ENCODE peak calls at places on chromosomes 13 and 19, in six cellular contexts. F, Y, Q, I, Z and W are unnamed samples.

GRCh38 chr13:112814905-112815585 is 125.2 kb downstream of the ATP11A start:
- DNase-seq in F (no peak), Y (no peak), Q (peak; percentile 61), I (no peak), Z (no peak), W (no peak)

GRCh38 chr19:42244452-42245220 is 2.2 kb upstream of the GSK3A start:
- DNase-seq in F (peak; percentile 71), Y (peak; percentile 75), Q (peak; percentile 95), I (peak; percentile 90), Z (peak; percentile 93), W (peak; percentile 95)

GRCh38 chr19:12380444-12380737 is 14.9 kb upstream of the ZNF442 start:
- DNase-seq in F (no peak), Y (no peak), Q (no peak), I (no peak), Z (no peak), W (no peak)

GRCh38 chr19:34808566-34808965 is 35.6 kb upstream of the ZNF599 start:
- DNase-seq in F (peak; percentile 44), Y (no peak), Q (peak; percentile 83), I (peak; percentile 78), Z (no peak), W (no peak)

GRCh38 chr13:82933986-82934385 is 948.3 kb downstream of the SLITRK1 start:
- DNase-seq in F (no peak), Y (no peak), Q (no peak), I (no peak), Z (no peak), W (no peak)

GRCh38 chr13:20350819-20351218 is 118.7 kb upstream of the GJB6 start:
- DNase-seq in F (no peak), Y (no peak), Q (no peak), I (peak; percentile 84), Z (no peak), W (no peak)

GRCh38 chr19:1819211-1819975 is 7.3 kb upstream of the ATP8B3 start:
- DNase-seq in F (no peak), Y (no peak), Q (no peak), I (no peak), Z (no peak), W (no peak)

GRCh38 chr19:7224205-7224833 is 69.9 kb downstream of the INSR start:
- DNase-seq in F (peak; percentile 27), Y (no peak), Q (no peak), I (no peak), Z (no peak), W (peak; percentile 65)

GRCh38 chr13:105773241-105773640 is 762.2 kb downstream of the EFNB2 start:
- DNase-seq in F (no peak), Y (no peak), Q (no peak), I (no peak), Z (no peak), W (no peak)

GRCh38 chr19:46859637-46860124 is 1.1 kb upstream of the ARHGAP35 start:
- DNase-seq in F (no peak), Y (no peak), Q (peak; percentile 74), I (no peak), Z (peak; percentile 76), W (peak; percentile 77)

GRCh38 chr19:1441677-1442438 is 3.7 kb downstream of the RPS15 start:
- DNase-seq in F (no peak), Y (no peak), Q (no peak), I (no peak), Z (no peak), W (no peak)

GRCh38 chr13:80871481-80871880 is 530.6 kb upstream of the SPRY2 start:
- DNase-seq in F (no peak), Y (no peak), Q (peak; percentile 41), I (peak; percentile 41), Z (no peak), W (no peak)

GRCh38 chr19:48967346-48968178 is 2.5 kb downstream of the FTL start:
- DNase-seq in F (no peak), Y (peak; percentile 56), Q (peak; percentile 50), I (no peak), Z (no peak), W (no peak)

GRCh38 chr19:8399681-8400188 is 9.6 kb downstream of the RAB11B start:
- DNase-seq in F (no peak), Y (no peak), Q (no peak), I (no peak), Z (no peak), W (no peak)

GRCh38 chr13:110913322-110913721 is 1.5 kb downstream of the ANKRD10 start:
- DNase-seq in F (no peak), Y (no peak), Q (peak; percentile 30), I (peak; percentile 49), Z (no peak), W (peak; percentile 80)

GRCh38 chr13:45949161-45949560 is 97.6 kb upstream of the SIAH3 start:
- DNase-seq in F (no peak), Y (no peak), Q (no peak), I (no peak), Z (no peak), W (no peak)

GRCh38 chr19:32404939-32405430 is 585 bp upstream of the DPY19L3 start:
- DNase-seq in F (no peak), Y (peak; percentile 11), Q (peak; percentile 50), I (no peak), Z (peak; percentile 87), W (peak; percentile 61)

GRCh38 chr19:39407644-39408391 is 1.2 kb downstream of the ZFP36 start:
- DNase-seq in F (no peak), Y (no peak), Q (peak; percentile 33), I (peak; percentile 65), Z (peak; percentile 76), W (peak; percentile 54)

GRCh38 chr19:38417544-38418506 is 8.2 kb downstream of the RASGRP4 start:
- DNase-seq in F (no peak), Y (no peak), Q (peak; percentile 40), I (peak; percentile 11), Z (no peak), W (peak; percentile 70)

GRCh38 chr13:109135018-109135417 is 505.6 kb downstream of the MYO16 start:
- DNase-seq in F (no peak), Y (no peak), Q (no peak), I (no peak), Z (no peak), W (no peak)

GRCh38 chr13:30145709-30146367 is 161.5 kb downstream of the KATNAL1 start:
- DNase-seq in F (no peak), Y (no peak), Q (no peak), I (no peak), Z (no peak), W (no peak)

GRCh38 chr13:50910483-50910805 is 853 bp downstream of the RNASEH2B start:
- DNase-seq in F (no peak), Y (no peak), Q (peak; percentile 77), I (no peak), Z (no peak), W (peak; percentile 28)

GRCh38 chr19:49632576-49632975 is 7.4 kb downstream of the RRAS start:
- DNase-seq in F (no peak), Y (no peak), Q (no peak), I (no peak), Z (no peak), W (no peak)

GRCh38 chr13:107906131-107906530 is 309.2 kb downstream of the LIG4 start:
- DNase-seq in F (no peak), Y (no peak), Q (no peak), I (no peak), Z (no peak), W (no peak)

GRCh38 chr19:7391218-7391670 is 42.5 kb downstream of the ARHGEF18 start:
- DNase-seq in F (no peak), Y (no peak), Q (peak; percentile 96), I (peak; percentile 81), Z (no peak), W (peak; percentile 73)

GRCh38 chr19:46366620-46367277 is 19.9 kb downstream of the PPP5C start:
- DNase-seq in F (no peak), Y (no peak), Q (no peak), I (no peak), Z (no peak), W (no peak)

GRCh38 chr13:95624020-95624419 is 20.5 kb downstream of the DZIP1 start:
- DNase-seq in F (no peak), Y (no peak), Q (peak; percentile 72), I (peak; percentile 40), Z (no peak), W (peak; percentile 29)